ENCODE peak calls at places on chromosomes 12 and 14, in five cellular contexts. A is HEK293T; U is NCI-H1105; V is stimulated activated CD4-positive, alpha-beta T cell treated with anti-CD3 and anti-CD28 coated beads, Interleukin-4, amount 100 ng/mL, for 48 hours; C is fibroblast of the conjunctiva. J is an unnamed sample.

GRCh38 chr12:28107679-28108078 is 82.6 kb upstream of the CCDC91 start:
- DNase-seq in C (no peak), V (no peak), A (no peak), U (no peak), J (no peak)

GRCh38 chr14:55746533-55746932 is 166.5 kb downstream of the KTN1 start:
- DNase-seq in U (no peak), V (no peak), A (no peak), C (no peak), J (no peak)

GRCh38 chr12:106522708-106523107 is 60.1 kb upstream of the RFX4 start:
- DNase-seq in A (no peak), C (no peak), U (no peak), V (no peak), J (no peak)

GRCh38 chr14:63759454-63759853 is 31.6 kb upstream of the SGPP1 start:
- DNase-seq in C (no peak), A (no peak), U (no peak), V (no peak), J (no peak)

GRCh38 chr12:12405882-12406281 is 49.0 kb downstream of the BORCS5 start:
- DNase-seq in U (no peak), A (no peak), V (no peak), C (no peak), J (no peak)

GRCh38 chr14:50035214-50035613 is 81.2 kb downstream of the VCPKMT start:
- DNase-seq in C (no peak), V (no peak), U (no peak), A (no peak), J (no peak)

GRCh38 chr12:69412655-69413054 is 53.1 kb downstream of the YEATS4 start:
- DNase-seq in V (no peak), U (no peak), C (no peak), A (no peak), J (no peak)

GRCh38 chr12:124904306-124905098 is 9.9 kb downstream of the UBC start:
- DNase-seq in A (no peak), U (no peak), C (peak; percentile 82), V (no peak), J (peak; percentile 95)

GRCh38 chr14:51304956-51305355 is 64.9 kb downstream of the TMX1 start:
- DNase-seq in U (no peak), A (no peak), V (no peak), C (peak; percentile 57), J (no peak)

GRCh38 chr12:115895247-115895646 is 382.2 kb downstream of the MED13L start:
- DNase-seq in V (no peak), C (no peak), U (no peak), A (peak; percentile 37), J (peak; percentile 61)

GRCh38 chr14:97802430-97802829 is 1005.2 kb downstream of the VRK1 start:
- DNase-seq in A (no peak), V (no peak), U (no peak), C (no peak), J (no peak)

GRCh38 chr12:124140889-124141550 is 153.9 kb upstream of the RFLNA start:
- DNase-seq in U (no peak), A (no peak), C (no peak), V (no peak), J (no peak)

GRCh38 chr14:33602396-33602795 is 348.5 kb downstream of the EGLN3 start:
- DNase-seq in U (no peak), V (no peak), A (no peak), C (no peak), J (no peak)

GRCh38 chr12:121214171-121214777 is 4.3 kb downstream of the P2RX4 start:
- DNase-seq in U (no peak), V (no peak), C (peak; percentile 45), A (no peak), J (peak; percentile 1)

GRCh38 chr14:91417983-91418386 is 365 bp upstream of the CCDC88C start:
- DNase-seq in C (no peak), V (peak; percentile 38), U (peak; percentile 54), A (peak; percentile 62), J (peak; percentile 86)

GRCh38 chr12:24996820-24997219 is 47.9 kb upstream of the BCAT1 start:
- DNase-seq in U (no peak), A (no peak), C (no peak), V (no peak), J (no peak)

GRCh38 chr12:12648951-12649650 is 37.4 kb downstream of the CREBL2 start:
- DNase-seq in C (no peak), U (no peak), V (no peak), A (no peak), J (no peak)

GRCh38 chr12:124692443-124692842 is 125.0 kb upstream of the NCOR2 start:
- DNase-seq in C (no peak), V (no peak), A (no peak), U (no peak), J (no peak)

GRCh38 chr14:93100570-93100969 is 15.2 kb downstream of the ITPK1 start:
- DNase-seq in U (no peak), V (no peak), C (no peak), A (no peak), J (no peak)

GRCh38 chr14:47278233-47278842 is 397.1 kb downstream of the MDGA2 start:
- DNase-seq in C (peak; percentile 22), A (peak; percentile 60), V (peak; percentile 25), U (peak; percentile 54), J (peak; percentile 14)

GRCh38 chr14:23056257-23056955 is 914 bp downstream of the CDH24 start:
- DNase-seq in C (no peak), U (no peak), A (peak; percentile 81), V (peak; percentile 42), J (peak; percentile 91)

J was measured in K562.